ENCODE peak calls at places on chromosomes 4 and X, in six cellular contexts. I is CD4-positive, alpha-beta T cell; J is colonic mucosa; Y is ovary; D is lower leg skin; G is mesothelial cell of epicardium. L is an unnamed sample.

GRCh38 chrX:43973249-43973672 is at the start of gene NDP:
- DNase-seq in I (no peak), J (no peak), Y (peak), D (no peak), G (no peak), L (no peak)

GRCh38 chr4:76306882-76307669 is 543 bp downstream of the STBD1 start:
- DNase-seq in I (no peak), J (peak), Y (peak), D (peak), G (peak), L (no peak)

GRCh38 chr4:90103991-90104390 is 23.2 kb upstream of the CCSER1 start:
- DNase-seq in I (no peak), J (no peak), Y (no peak), D (no peak), G (no peak), L (no peak)

GRCh38 chrX:132046533-132046932 is 23.4 kb downstream of the STK26 start:
- DNase-seq in I (no peak), J (no peak), Y (no peak), D (no peak), G (no peak), L (no peak)

GRCh38 chr4:102687982-102688433 is 72.8 kb downstream of the MANBA start:
- DNase-seq in I (no peak), J (no peak), Y (no peak), D (no peak), G (no peak), L (no peak)

GRCh38 chrX:123899701-123900100 is 39.8 kb downstream of the XIAP start:
- DNase-seq in I (no peak), J (no peak), Y (no peak), D (no peak), G (no peak), L (no peak)

GRCh38 chr4:156949373-156949814 is 22.2 kb downstream of the PDGFC start:
- DNase-seq in I (no peak), J (no peak), Y (no peak), D (no peak), G (no peak), L (no peak)

GRCh38 chr4:31294655-31295054 is 574.5 kb downstream of the PCDH7 start:
- DNase-seq in I (no peak), J (no peak), Y (no peak), D (no peak), G (no peak), L (no peak)

GRCh38 chr4:10416441-10416840 is 40.8 kb downstream of the ZNF518B start:
- DNase-seq in I (no peak), J (no peak), Y (no peak), D (no peak), G (no peak), L (no peak)

GRCh38 chr4:186844059-186844681 is 120.5 kb upstream of the FAT1 start:
- DNase-seq in I (no peak), J (peak), Y (no peak), D (no peak), G (no peak), L (no peak)

DNA sequence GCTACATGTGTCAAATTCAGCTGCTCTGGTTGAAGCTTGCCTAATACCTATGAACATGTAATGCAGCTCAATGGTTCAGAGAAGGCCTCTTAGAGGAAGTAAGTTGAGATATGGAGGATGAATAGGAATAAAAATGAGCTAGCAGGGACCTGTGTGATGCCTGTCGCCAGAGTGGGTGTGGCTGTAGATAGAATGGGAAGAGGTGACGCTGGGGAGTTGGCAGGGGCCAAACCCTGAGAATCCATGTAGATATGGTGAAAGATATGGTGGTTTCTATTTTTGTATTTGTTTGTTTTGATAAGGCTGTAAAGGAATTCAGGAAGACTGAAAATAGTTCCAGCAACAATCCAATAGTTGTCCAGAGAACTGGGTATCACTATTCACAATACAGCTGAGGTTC is 595.1 kb upstream of the BOD1L1 start:
- DNase-seq in I (no peak), J (no peak), Y (no peak), D (no peak), G (no peak), L (no peak)
- TF ChIP-seq CTCF in I (no peak), J (no peak), Y (no peak), D (no peak), G (no peak), L (no peak)

GRCh38 chrX:55163171-55163570 is 57.0 kb upstream of the PAGE5 start:
- DNase-seq in I (no peak), J (no peak), Y (no peak), D (no peak), G (no peak), L (no peak)

GRCh38 chrX:55159556-55159955 is 60.6 kb upstream of the PAGE5 start:
- DNase-seq in I (no peak), J (no peak), Y (no peak), D (no peak), G (no peak), L (no peak)

GRCh38 chrX:55161581-55161980 is 58.6 kb upstream of the PAGE5 start:
- DNase-seq in I (no peak), J (no peak), Y (no peak), D (no peak), G (peak), L (no peak)

GRCh38 chrX:55160685-55161552 is 59.2 kb upstream of the PAGE5 start:
- DNase-seq in I (peak), J (peak), Y (peak), D (peak), G (peak), L (peak)
- TF ChIP-seq CTCF in I (peak), J (peak), Y (no peak), D (no peak), G (no peak), L (no peak)

DNA sequence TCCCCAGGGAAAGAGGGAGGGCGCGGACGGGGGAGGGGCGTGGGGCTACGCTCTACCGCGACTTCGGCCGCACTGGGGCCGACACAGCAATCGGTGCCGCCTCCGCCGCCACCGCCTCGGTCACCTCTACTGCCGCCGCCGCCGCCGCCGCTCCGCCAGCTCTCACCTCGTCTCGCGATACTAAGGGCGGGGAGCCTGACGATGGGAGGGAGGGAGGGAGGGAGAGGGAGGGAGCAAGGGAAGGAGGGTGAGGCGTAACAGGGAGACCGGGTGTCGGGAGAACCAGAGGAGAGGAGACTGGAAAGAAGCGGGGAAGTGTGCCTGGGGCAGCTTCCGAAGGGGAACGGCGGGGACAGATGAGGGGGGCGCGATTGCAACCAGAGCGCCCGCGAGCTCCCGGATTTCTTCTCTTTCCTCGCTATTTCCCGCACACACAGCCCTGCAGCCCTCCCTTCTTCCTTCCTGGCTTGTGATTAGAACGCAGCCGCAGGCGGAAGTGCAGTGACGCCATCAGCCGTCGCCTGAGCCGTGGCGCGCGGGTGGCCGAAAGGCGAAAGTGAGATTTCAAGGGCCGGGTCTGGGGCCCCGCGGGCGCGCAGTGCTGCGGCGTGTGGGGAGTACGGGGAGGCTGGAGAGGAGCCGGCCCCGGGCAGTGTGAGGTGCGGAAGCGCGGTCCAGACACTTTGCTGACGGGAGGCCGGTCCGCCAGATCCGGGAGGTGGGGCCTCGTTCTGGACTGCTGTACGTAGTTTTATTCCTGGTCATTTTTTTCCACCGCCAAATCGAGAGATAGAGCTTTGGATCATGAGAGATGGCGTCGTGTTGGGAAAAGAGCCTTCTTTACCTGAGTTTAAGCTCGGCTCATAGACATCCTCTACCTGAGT is at the start of gene ANKRD17:
- DNase-seq in I (peak), J (peak), Y (peak), D (peak), G (peak), L (peak)
- TF ChIP-seq CTCF in I (peak), J (no peak), Y (peak), D (no peak), G (peak), L (no peak)

DNA sequence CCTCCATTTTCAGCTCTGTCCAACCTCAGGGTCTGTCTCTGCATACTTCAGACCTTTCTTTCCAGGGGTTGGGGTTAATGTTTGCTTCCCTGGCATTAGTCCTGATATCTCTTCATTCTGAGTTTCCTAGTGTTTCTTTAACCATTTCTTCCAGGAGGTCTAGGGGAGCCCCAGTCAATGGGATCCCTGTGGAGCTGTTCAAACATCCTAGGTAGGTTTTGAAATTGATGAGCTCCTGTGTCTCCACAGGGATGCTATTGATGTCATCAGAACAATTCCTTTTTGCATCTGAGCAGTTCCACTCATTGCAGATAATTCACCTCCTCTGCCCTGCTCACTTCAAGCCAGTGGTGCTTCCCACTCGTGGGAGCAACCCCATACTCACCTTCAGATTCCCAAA is 33.8 kb upstream of the LIMCH1 start:
- DNase-seq in I (no peak), J (no peak), Y (no peak), D (no peak), G (no peak), L (no peak)
- TF ChIP-seq CTCF in I (no peak), J (no peak), Y (no peak), D (no peak), G (no peak), L (no peak)

DNA sequence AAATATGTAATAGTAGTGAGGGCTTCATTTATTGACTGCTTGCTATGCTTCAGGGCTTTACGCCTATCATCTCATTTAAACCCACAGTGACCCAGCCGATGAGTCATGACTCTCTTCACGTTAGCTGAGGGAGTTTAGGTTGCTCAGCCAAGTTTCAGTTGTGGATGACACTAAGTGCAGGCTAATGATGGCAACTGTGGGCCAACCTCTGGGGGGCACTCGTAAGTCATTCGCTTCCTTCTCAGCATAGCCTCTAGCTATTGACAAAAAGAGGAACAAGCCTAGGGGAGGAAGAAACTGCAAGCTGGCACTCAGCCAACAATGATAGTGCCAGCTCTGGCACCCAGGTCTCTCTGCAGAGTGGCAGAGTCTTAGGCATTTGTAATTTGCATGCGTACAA is 325.0 kb downstream of the ARHGAP10 start:
- DNase-seq in I (peak), J (peak), Y (no peak), D (peak), G (no peak), L (peak)
- TF ChIP-seq CTCF in I (peak), J (peak), Y (no peak), D (no peak), G (no peak), L (no peak)

GRCh38 chrX:101803451-101803850 is 128.4 kb downstream of the ZMAT1 start:
- DNase-seq in I (no peak), J (no peak), Y (no peak), D (no peak), G (no peak), L (no peak)
- TF ChIP-seq CTCF in I (peak), J (peak), Y (peak), D (no peak), G (peak), L (no peak)